ENCODE peak calls at places on chromosomes 2 and 18, in four cellular contexts. One of them, this sample, is unnamed.

GRCh38 chr2:121746071-121746578 is 9.3 kb upstream of the TSN start:
- DNase-seq in omental fat pad: no peak
- DNase-seq in fibroblast of lung: no peak
- DNase-seq in lower lobe of right lung: no peak
- DNase-seq in this sample: no peak

GRCh38 chr2:68789603-68790002 is 55.0 kb downstream of the ARHGAP25 start:
- DNase-seq in omental fat pad: no peak
- DNase-seq in fibroblast of lung: no peak
- DNase-seq in lower lobe of right lung: no peak
- DNase-seq in this sample: no peak

GRCh38 chr18:32724071-32724696 is 48.6 kb downstream of the KLHL14 start:
- DNase-seq in omental fat pad: no peak
- DNase-seq in fibroblast of lung: no peak
- DNase-seq in lower lobe of right lung: no peak
- DNase-seq in this sample: no peak

GRCh38 chr2:188931361-188931760 is 42.8 kb upstream of the COL3A1 start:
- DNase-seq in omental fat pad: no peak
- DNase-seq in fibroblast of lung: no peak
- DNase-seq in lower lobe of right lung: no peak
- DNase-seq in this sample: no peak

GRCh38 chr2:128286011-128286721 is 32.5 kb downstream of the HS6ST1 start:
- DNase-seq in omental fat pad: no peak
- DNase-seq in fibroblast of lung: no peak
- DNase-seq in lower lobe of right lung: peak
- DNase-seq in this sample: no peak

GRCh38 chr18:35073186-35074105 is 32.2 kb downstream of the MAPRE2 start:
- DNase-seq in omental fat pad: no peak
- DNase-seq in fibroblast of lung: peak
- DNase-seq in lower lobe of right lung: no peak
- DNase-seq in this sample: no peak

GRCh38 chr18:63590368-63590767 is 3.2 kb downstream of the SERPINB13 start:
- DNase-seq in omental fat pad: no peak
- DNase-seq in fibroblast of lung: no peak
- DNase-seq in lower lobe of right lung: peak
- DNase-seq in this sample: no peak

GRCh38 chr2:37856101-37856751 is 68.9 kb upstream of the RMDN2 start:
- DNase-seq in omental fat pad: no peak
- DNase-seq in fibroblast of lung: no peak
- DNase-seq in lower lobe of right lung: no peak
- DNase-seq in this sample: no peak

GRCh38 chr2:9099341-9099751 is 95.9 kb upstream of the MBOAT2 start:
- DNase-seq in omental fat pad: no peak
- DNase-seq in fibroblast of lung: peak
- DNase-seq in lower lobe of right lung: no peak
- DNase-seq in this sample: no peak

GRCh38 chr2:181672255-181673008 is 7.9 kb downstream of the NEUROD1 start:
- DNase-seq in omental fat pad: no peak
- DNase-seq in fibroblast of lung: no peak
- DNase-seq in lower lobe of right lung: no peak
- DNase-seq in this sample: no peak

GRCh38 chr2:46489430-46489829 is 10.1 kb downstream of the TMEM247 start:
- DNase-seq in omental fat pad: no peak
- DNase-seq in fibroblast of lung: no peak
- DNase-seq in lower lobe of right lung: no peak
- DNase-seq in this sample: no peak

GRCh38 chr2:46487667-46488333 is 8.4 kb downstream of the TMEM247 start:
- DNase-seq in omental fat pad: no peak
- DNase-seq in fibroblast of lung: peak
- DNase-seq in lower lobe of right lung: peak
- DNase-seq in this sample: no peak

GRCh38 chr2:46486441-46486840 is 7.1 kb downstream of the TMEM247 start:
- DNase-seq in omental fat pad: no peak
- DNase-seq in fibroblast of lung: no peak
- DNase-seq in lower lobe of right lung: no peak
- DNase-seq in this sample: no peak

GRCh38 chr2:46490521-46491141 is 11.3 kb downstream of the TMEM247 start:
- DNase-seq in omental fat pad: no peak
- DNase-seq in fibroblast of lung: peak
- DNase-seq in lower lobe of right lung: no peak
- DNase-seq in this sample: no peak

DNA sequence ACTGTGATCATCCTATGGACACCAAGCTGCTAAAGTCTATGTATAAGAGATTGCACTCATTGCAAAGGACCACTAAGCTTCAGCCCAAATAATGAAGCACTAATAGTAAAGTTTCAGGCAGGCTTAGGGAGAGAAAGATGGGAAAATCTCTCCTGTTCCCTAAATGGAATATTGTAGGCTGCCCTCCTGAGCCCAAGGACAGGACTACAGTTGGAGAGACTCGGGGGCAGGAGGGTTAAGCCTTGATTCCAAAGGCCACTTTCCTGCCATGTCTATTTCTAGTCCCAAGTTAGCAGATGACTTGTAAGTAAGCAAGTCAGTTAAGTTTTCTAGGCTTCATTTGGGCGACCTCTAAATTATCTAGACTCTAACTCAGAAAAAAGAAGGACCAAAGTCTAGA is 9.0 kb downstream of the TMEM247 start:
- DNase-seq in omental fat pad: no peak
- DNase-seq in fibroblast of lung: no peak
- DNase-seq in lower lobe of right lung: no peak
- DNase-seq in this sample: no peak
- TF ChIP-seq CTCF in omental fat pad: no peak
- TF ChIP-seq CTCF in fibroblast of lung: peak
- TF ChIP-seq CTCF in lower lobe of right lung: no peak
- TF ChIP-seq CTCF in this sample: no peak

GRCh38 chr2:43220982-43221659 is 5.3 kb downstream of the ZFP36L2 start:
- DNase-seq in omental fat pad: peak
- DNase-seq in fibroblast of lung: peak
- DNase-seq in lower lobe of right lung: peak
- DNase-seq in this sample: no peak

GRCh38 chr2:43218550-43219382 is 7.6 kb downstream of the ZFP36L2 start:
- DNase-seq in omental fat pad: no peak
- DNase-seq in fibroblast of lung: peak
- DNase-seq in lower lobe of right lung: peak
- DNase-seq in this sample: no peak

GRCh38 chr2:43220229-43220981 is 6.0 kb downstream of the ZFP36L2 start:
- DNase-seq in omental fat pad: no peak
- DNase-seq in fibroblast of lung: peak
- DNase-seq in lower lobe of right lung: no peak
- DNase-seq in this sample: no peak

GRCh38 chr2:43218221-43218549 is 8.2 kb downstream of the ZFP36L2 start:
- DNase-seq in omental fat pad: no peak
- DNase-seq in fibroblast of lung: peak
- DNase-seq in lower lobe of right lung: no peak
- DNase-seq in this sample: no peak

DNA sequence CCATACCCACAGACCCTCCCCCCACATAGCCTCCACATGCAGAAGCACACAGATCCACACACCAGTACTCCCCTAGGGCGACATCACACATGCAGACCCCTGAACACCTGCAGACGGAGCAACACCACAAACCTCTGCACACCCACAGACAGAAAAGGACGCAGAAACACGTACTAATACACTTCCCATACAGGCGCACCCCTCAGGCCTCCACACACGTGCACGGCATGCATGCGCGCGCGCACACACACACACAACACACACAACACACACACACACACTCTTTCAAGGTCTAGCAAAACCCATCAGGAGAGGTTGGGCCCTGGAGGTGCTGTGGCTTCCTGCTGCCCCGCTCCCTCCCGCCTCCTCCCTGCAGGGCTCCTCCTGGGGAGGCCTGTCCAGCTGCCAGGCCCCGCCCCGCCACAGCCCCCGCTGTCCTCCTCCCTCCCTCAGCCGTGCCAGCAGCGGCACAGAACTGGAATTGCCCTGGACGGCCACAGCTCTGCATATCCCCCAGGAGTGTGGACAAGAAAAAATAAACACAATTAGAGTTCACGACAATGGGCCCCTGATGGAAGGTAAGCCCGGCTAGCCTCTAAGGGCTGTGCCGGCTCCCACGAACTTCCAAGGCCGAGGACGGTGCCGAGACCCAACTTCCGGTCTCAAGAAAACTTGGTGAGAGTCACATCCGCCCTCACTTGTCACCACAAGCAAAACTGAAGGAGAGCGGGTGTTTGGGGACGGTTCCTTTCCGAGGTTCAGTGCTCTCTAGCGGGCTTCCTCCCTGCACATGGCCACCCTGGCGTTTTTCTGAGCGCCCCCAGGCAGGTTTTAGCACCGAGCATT is 6.8 kb downstream of the ZFP36L2 start:
- DNase-seq in omental fat pad: peak
- DNase-seq in fibroblast of lung: peak
- DNase-seq in lower lobe of right lung: peak
- DNase-seq in this sample: no peak
- TF ChIP-seq CTCF in omental fat pad: no peak
- TF ChIP-seq CTCF in fibroblast of lung: no peak
- TF ChIP-seq CTCF in lower lobe of right lung: peak
- TF ChIP-seq CTCF in this sample: no peak

DNA sequence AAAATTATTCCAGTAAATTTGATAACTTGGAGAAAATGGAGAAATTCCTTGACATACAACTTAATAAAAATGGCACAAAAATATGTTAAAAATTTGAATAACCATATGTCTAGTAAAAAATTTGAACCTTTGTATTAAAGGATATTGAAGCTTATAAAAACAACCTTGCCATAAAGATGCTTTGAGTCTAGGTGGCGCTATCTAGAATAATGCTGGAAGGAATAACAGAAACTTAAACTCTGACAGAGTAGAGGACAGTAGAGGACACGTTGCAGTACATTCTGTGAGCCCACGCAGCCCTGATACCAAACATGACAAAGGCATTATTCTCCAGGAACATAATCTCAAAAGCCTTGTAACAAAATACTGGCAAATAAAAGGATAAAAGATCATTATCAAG is 44.7 kb upstream of the ALKAL2 start:
- DNase-seq in omental fat pad: no peak
- DNase-seq in fibroblast of lung: no peak
- DNase-seq in lower lobe of right lung: no peak
- DNase-seq in this sample: no peak
- TF ChIP-seq CTCF in omental fat pad: no peak
- TF ChIP-seq CTCF in fibroblast of lung: peak
- TF ChIP-seq CTCF in lower lobe of right lung: no peak
- TF ChIP-seq CTCF in this sample: no peak

GRCh38 chr2:118403658-118404451 is 315.6 kb downstream of the INSIG2 start:
- DNase-seq in omental fat pad: no peak
- DNase-seq in fibroblast of lung: no peak
- DNase-seq in lower lobe of right lung: no peak
- DNase-seq in this sample: no peak
- TF ChIP-seq CTCF in omental fat pad: no peak
- TF ChIP-seq CTCF in fibroblast of lung: no peak
- TF ChIP-seq CTCF in lower lobe of right lung: no peak
- TF ChIP-seq CTCF in this sample: no peak

GRCh38 chr2:11467749-11468148 is 1.8 kb upstream of the E2F6 start:
- DNase-seq in omental fat pad: no peak
- DNase-seq in fibroblast of lung: no peak
- DNase-seq in lower lobe of right lung: no peak
- DNase-seq in this sample: no peak

GRCh38 chr2:11467126-11467649 is 1.2 kb upstream of the E2F6 start:
- DNase-seq in omental fat pad: no peak
- DNase-seq in fibroblast of lung: no peak
- DNase-seq in lower lobe of right lung: no peak
- DNase-seq in this sample: no peak

GRCh38 chr2:11466307-11467125 is 555 bp upstream of the E2F6 start:
- DNase-seq in omental fat pad: no peak
- DNase-seq in fibroblast of lung: no peak
- DNase-seq in lower lobe of right lung: peak
- DNase-seq in this sample: no peak

GRCh38 chr2:11465110-11465484 is 864 bp downstream of the E2F6 start:
- DNase-seq in omental fat pad: no peak
- DNase-seq in fibroblast of lung: no peak
- DNase-seq in lower lobe of right lung: no peak
- DNase-seq in this sample: no peak

DNA sequence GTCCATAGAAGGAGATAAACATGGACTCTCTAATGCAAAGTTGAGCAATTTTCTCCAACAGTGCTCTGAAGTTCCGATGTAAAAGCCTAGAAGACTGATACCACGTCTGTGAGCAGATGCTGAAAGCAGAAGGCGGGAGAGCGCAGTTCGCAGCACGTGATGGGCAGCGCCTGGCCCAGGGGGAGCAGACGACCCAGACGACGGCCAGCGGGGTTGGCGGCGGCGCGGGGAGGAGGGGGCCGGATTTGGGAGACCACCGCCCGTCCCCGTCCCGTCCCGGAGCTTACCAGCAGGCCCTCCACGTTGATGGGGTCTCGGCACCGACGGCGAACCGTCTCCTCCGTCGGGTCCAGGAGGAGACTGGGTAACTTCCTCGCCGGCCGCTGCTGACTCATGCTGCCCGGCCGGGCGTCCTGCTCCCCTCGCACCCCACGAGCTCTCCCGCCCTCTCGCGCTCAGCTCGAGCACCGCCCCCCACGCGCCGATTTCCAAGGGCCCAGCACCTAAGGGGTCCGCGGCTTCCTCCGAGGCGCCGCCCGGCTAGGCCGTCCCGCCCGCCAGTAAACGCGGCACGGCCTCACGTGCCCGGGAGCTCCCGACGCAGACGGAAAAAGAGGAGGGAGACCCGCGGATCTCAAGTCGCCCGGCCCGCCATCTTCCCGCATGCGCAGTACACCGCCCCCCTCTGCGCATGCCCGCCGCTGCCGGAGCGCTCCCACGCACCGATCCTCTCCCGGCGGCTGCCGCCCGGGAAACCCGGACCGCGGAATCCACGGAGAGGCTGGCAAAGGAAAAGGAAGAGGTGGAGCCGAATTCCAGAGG is at the start of gene E2F6:
- DNase-seq in omental fat pad: peak
- DNase-seq in fibroblast of lung: peak
- DNase-seq in lower lobe of right lung: peak
- DNase-seq in this sample: peak
- TF ChIP-seq CTCF in omental fat pad: no peak
- TF ChIP-seq CTCF in fibroblast of lung: no peak
- TF ChIP-seq CTCF in lower lobe of right lung: no peak
- TF ChIP-seq CTCF in this sample: no peak

GRCh38 chr2:238884122-238884811 is 36.4 kb downstream of the TWIST2 start:
- DNase-seq in omental fat pad: no peak
- DNase-seq in fibroblast of lung: no peak
- DNase-seq in lower lobe of right lung: no peak
- DNase-seq in this sample: no peak

GRCh38 chr2:238887616-238888015 is 39.7 kb downstream of the TWIST2 start:
- DNase-seq in omental fat pad: no peak
- DNase-seq in fibroblast of lung: no peak
- DNase-seq in lower lobe of right lung: no peak
- DNase-seq in this sample: no peak

GRCh38 chr2:238884812-238885408 is 37.0 kb downstream of the TWIST2 start:
- DNase-seq in omental fat pad: no peak
- DNase-seq in fibroblast of lung: no peak
- DNase-seq in lower lobe of right lung: no peak
- DNase-seq in this sample: no peak

GRCh38 chr2:238888781-238889180 is 40.9 kb downstream of the TWIST2 start:
- DNase-seq in omental fat pad: no peak
- DNase-seq in fibroblast of lung: no peak
- DNase-seq in lower lobe of right lung: no peak
- DNase-seq in this sample: no peak

GRCh38 chr2:238886453-238887094 is 38.7 kb downstream of the TWIST2 start:
- DNase-seq in omental fat pad: no peak
- DNase-seq in fibroblast of lung: no peak
- DNase-seq in lower lobe of right lung: no peak
- DNase-seq in this sample: no peak
- TF ChIP-seq CTCF in omental fat pad: no peak
- TF ChIP-seq CTCF in fibroblast of lung: no peak
- TF ChIP-seq CTCF in lower lobe of right lung: no peak
- TF ChIP-seq CTCF in this sample: no peak